ENCODE peak calls at places on chromosomes 3 and 15, in five cellular contexts. Q is fibroblast of lung; D is heart right ventricle; S is esophagus muscularis mucosa; B is CD8-positive, alpha-beta memory T cell. O is an unnamed sample. For H3K4me1, the result is how much of the 10 kb centered on the place peaks cover.

GRCh38 chr3:24493951-24494615 is 567 bp downstream of the THRB start:
- DNase-seq in D (peak), B (no peak), S (no peak), Q (peak), O (no peak)

GRCh38 chr15:39580630-39581500 is at the start of gene THBS1:
- DNase-seq in Q (peak), S (peak), B (peak), D (peak), O (no peak)

GRCh38 chr3:72187131-72187530 is 402.2 kb upstream of the PROK2 start:
- DNase-seq in B (no peak), D (no peak), S (no peak), Q (peak), O (no peak)

GRCh38 chr15:65985387-65985786 is 116.1 kb downstream of the RAB11A start:
- DNase-seq in Q (no peak), B (no peak), S (no peak), D (no peak), O (no peak)

GRCh38 chr3:23161308-23161707 is 41.8 kb upstream of the UBE2E2 start:
- DNase-seq in Q (no peak), B (no peak), D (no peak), S (no peak), O (no peak)

GRCh38 chr3:134857776-134858515 is 62.9 kb downstream of the EPHB1 start:
- DNase-seq in S (no peak), B (no peak), D (no peak), Q (no peak), O (no peak)

GRCh38 chr3:73786346-73786807 is 161.6 kb upstream of the PDZRN3 start:
- DNase-seq in B (no peak), D (peak), Q (peak), S (no peak), O (no peak)

GRCh38 chr3:171551296-171551695 is 91.1 kb upstream of the TNIK start:
- DNase-seq in Q (no peak), B (no peak), S (no peak), D (no peak), O (no peak)

GRCh38 chr15:73951591-73951990 is 25.3 kb downstream of the LOXL1 start:
- DNase-seq in D (no peak), Q (no peak), B (no peak), S (no peak), O (no peak)

GRCh38 chr15:101308604-101309435 is 13.8 kb upstream of the SNRPA1 start:
- DNase-seq in D (no peak), S (no peak), B (no peak), Q (no peak), O (no peak)

GRCh38 chr3:23999012-23999641 is 54.0 kb downstream of the NR1D2 start:
- DNase-seq in S (no peak), B (peak), Q (peak), D (peak), O (peak)

GRCh38 chr3:182692685-182693084 is 100.6 kb upstream of the ATP11B start:
- DNase-seq in S (no peak), B (no peak), D (no peak), Q (no peak), O (no peak)

GRCh38 chr15:26503998-26504397 is 268.9 kb downstream of the GABRB3 start:
- DNase-seq in Q (no peak), B (no peak), D (no peak), S (no peak), O (no peak)

GRCh38 chr3:57688291-57688690 is 4.6 kb downstream of the DENND6A start:
- DNase-seq in S (no peak), B (no peak), Q (no peak), D (no peak), O (no peak)

GRCh38 chr15:32905481-32905880 is 187.7 kb downstream of the GREM1 start:
- DNase-seq in Q (no peak), D (no peak), S (no peak), B (no peak), O (no peak)

GRCh38 chr3:104779324-104779723 is 587.4 kb upstream of the ALCAM start:
- DNase-seq in S (no peak), Q (no peak), B (no peak), D (no peak), O (no peak)

GRCh38 chr15:81950841-81951414 is 94.9 kb downstream of the MEX3B start:
- DNase-seq in S (no peak), D (no peak), Q (no peak), B (no peak), O (no peak)

GRCh38 chr3:164897335-164897734 is 181.0 kb downstream of the SI start:
- DNase-seq in S (no peak), D (no peak), Q (no peak), B (no peak), O (no peak)

GRCh38 chr3:56131976-56132590 is 336.2 kb downstream of the ERC2 start:
- DNase-seq in S (no peak), Q (peak), D (no peak), B (no peak), O (no peak)

GRCh38 chr3:138694287-138695007 is 85.9 kb downstream of the FAIM start:
- DNase-seq in D (no peak), S (no peak), B (no peak), Q (peak), O (no peak)

GRCh38 chr15:100596792-100597191 is 5.2 kb downstream of the LINS1 start:
- DNase-seq in B (peak), Q (no peak), S (no peak), D (peak), O (peak)

GRCh38 chr15:46442196-46442595 is 807.4 kb downstream of the SQOR start:
- DNase-seq in D (no peak), B (no peak), Q (peak), S (no peak), O (no peak)

GRCh38 chr3:139654637-139655365 is 23.0 kb downstream of the NMNAT3 start:
- DNase-seq in D (no peak), S (no peak), Q (no peak), B (no peak), O (no peak)

GRCh38 chr3:12553921-12554391 is 2.9 kb upstream of the MKRN2 start:
- DNase-seq in B (no peak), Q (peak), S (no peak), D (no peak), O (peak)

GRCh38 chr15:48865387-48866079 is 12.4 kb upstream of the EID1 start:
- DNase-seq in B (no peak), Q (peak), S (no peak), D (no peak), O (no peak)

GRCh38 chr3:114756506-114757279 is 390.4 kb downstream of the ZBTB20 start:
- DNase-seq in Q (peak), B (no peak), S (no peak), D (peak), O (no peak)

GRCh38 chr15:86089422-86089821 is 9.8 kb downstream of the AGBL1 start:
- DNase-seq in S (no peak), D (no peak), B (no peak), Q (no peak), O (no peak)

GRCh38 chr15:67948215-67948614 is 105.9 kb upstream of the PIAS1 start:
- DNase-seq in Q (no peak), D (no peak), S (no peak), B (no peak), O (no peak)

GRCh38 chr3:47475029-47475569 is 642 bp downstream of the SCAP start:
- DNase-seq in Q (peak), B (no peak), D (no peak), S (no peak), O (no peak)

GRCh38 chr15:88440021-88440420 is 27.2 kb downstream of the MRPL46 start:
- DNase-seq in D (no peak), S (peak), Q (peak), B (no peak), O (no peak)

GRCh38 chr3:154301556-154301955 is 22.7 kb downstream of the DHX36 start:
- DNase-seq in D (no peak), Q (no peak), B (no peak), S (no peak), O (no peak)

GRCh38 chr15:70766597-70766996 is 3.2 kb upstream of the UACA start:
- DNase-seq in D (no peak), B (no peak), S (no peak), Q (no peak), O (no peak)

GRCh38 chr15:78637776-78638435 is 3.1 kb downstream of the CHRNB4 start:
- DNase-seq in D (no peak), Q (no peak), S (no peak), B (no peak), O (no peak)

GRCh38 chr3:162719684-162720341 is 1223.2 kb downstream of the OTOL1 start:
- DNase-seq in D (no peak), Q (peak), S (no peak), B (no peak), O (no peak)

GRCh38 chr15:80972276-80972675 is 17.3 kb downstream of the MESD start:
- DNase-seq in B (no peak), D (no peak), Q (no peak), S (no peak), O (no peak)

GRCh38 chr15:44490628-44491027 is 46.3 kb upstream of the EIF3J start:
- DNase-seq in Q (no peak), D (no peak), B (no peak), S (no peak), O (no peak)

GRCh38 chr3:189714991-189715961 is 84.1 kb downstream of the TP63 start:
- DNase-seq in B (no peak), Q (peak), S (no peak), D (no peak), O (no peak)

GRCh38 chr3:171959532-171960044 is 79.8 kb upstream of the FNDC3B start:
- DNase-seq in D (no peak), S (no peak), Q (no peak), B (no peak), O (no peak)

DNA sequence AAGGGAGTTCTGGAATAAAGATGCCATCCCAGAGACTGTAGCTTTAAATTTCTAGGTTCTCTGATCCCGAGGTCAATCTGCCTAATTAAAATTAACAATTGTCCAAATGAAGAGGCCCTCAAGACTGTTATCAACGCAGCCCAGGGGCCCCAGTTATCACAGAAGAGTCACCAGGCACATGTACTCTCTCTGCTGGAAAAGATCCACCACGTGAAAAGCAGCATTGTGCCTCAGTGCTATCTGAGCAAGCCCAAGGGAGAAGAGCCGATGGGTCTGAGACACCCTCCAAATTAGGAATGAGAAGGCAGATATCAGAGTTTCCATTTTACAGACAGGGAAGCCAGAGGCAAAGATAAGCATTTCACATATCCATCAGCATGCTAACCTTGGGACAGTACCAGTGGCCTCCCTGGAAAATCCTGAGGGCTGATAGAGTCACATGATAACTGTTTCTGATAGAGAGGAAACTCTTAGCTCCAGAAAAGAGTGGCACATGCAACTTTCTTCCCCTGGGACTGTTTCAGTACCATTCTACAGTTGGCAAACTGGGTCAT is 55.5 kb downstream of the ITGB5 start:
- DNase-seq in D (no peak), S (no peak), Q (no peak), B (no peak), O (no peak)
- H3K27ac ChIP-seq in D (no peak), S (peak), Q (peak), B (no peak), O (no peak)

GRCh38 chr3:51680663-51681230 is 9.7 kb downstream of the TEX264 start:
- DNase-seq in S (no peak), Q (no peak), D (no peak), B (no peak), O (no peak)

GRCh38 chr3:51682079-51682478 is 11.0 kb downstream of the TEX264 start:
- DNase-seq in D (peak), Q (peak), S (peak), B (peak), O (peak)

GRCh38 chr3:51680196-51680595 is 9.1 kb downstream of the TEX264 start:
- DNase-seq in Q (no peak), D (no peak), B (no peak), S (no peak), O (no peak)

GRCh38 chr3:51682526-51682925 is 11.5 kb downstream of the TEX264 start:
- DNase-seq in D (no peak), B (no peak), Q (no peak), S (no peak), O (no peak)

DNA sequence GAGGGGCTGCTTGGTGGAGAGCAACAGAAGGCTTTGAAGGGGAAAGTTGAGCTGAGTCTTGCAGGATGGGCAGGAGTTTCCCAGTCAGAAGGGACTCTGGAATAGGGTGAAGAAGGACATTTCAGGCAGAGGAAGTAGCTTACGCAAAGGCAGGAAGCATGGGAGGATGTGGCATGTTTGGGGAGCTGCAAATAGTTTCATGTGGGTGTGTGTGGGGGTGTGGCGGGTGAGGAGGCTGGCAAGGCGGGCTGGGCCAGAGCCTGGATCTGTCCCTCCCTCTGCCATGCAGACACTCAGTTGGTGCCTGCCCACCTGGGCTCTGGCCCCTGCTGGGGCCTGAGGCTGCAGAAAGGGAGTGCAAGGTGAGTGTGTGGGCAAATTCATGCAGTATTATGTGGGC is 10.4 kb downstream of the TEX264 start:
- DNase-seq in Q (no peak), D (peak), B (peak), S (no peak), O (peak)
- H3K4me1 ChIP-seq in Q (under half), D (half or more), B (half or more), S (half or more), O (half or more)

GRCh38 chr3:52050571-52050970 is 5.8 kb downstream of the DUSP7 start:
- DNase-seq in B (no peak), S (no peak), D (no peak), Q (no peak), O (no peak)

GRCh38 chr3:52052831-52053306 is 3.5 kb downstream of the DUSP7 start:
- DNase-seq in D (peak), S (peak), Q (peak), B (peak), O (peak)

GRCh38 chr3:52053307-52054304 is 2.8 kb downstream of the DUSP7 start:
- DNase-seq in S (no peak), Q (no peak), D (peak), B (peak), O (peak)

GRCh38 chr3:52049503-52049902 is 6.9 kb downstream of the DUSP7 start:
- DNase-seq in B (no peak), Q (no peak), S (no peak), D (no peak), O (no peak)

GRCh38 chr3:52051444-52051843 is 4.9 kb downstream of the DUSP7 start:
- DNase-seq in Q (no peak), B (no peak), S (no peak), D (no peak), O (no peak)
- H3K4me3 ChIP-seq in Q (no peak), B (peak), S (no peak), D (no peak), O (peak)

DNA sequence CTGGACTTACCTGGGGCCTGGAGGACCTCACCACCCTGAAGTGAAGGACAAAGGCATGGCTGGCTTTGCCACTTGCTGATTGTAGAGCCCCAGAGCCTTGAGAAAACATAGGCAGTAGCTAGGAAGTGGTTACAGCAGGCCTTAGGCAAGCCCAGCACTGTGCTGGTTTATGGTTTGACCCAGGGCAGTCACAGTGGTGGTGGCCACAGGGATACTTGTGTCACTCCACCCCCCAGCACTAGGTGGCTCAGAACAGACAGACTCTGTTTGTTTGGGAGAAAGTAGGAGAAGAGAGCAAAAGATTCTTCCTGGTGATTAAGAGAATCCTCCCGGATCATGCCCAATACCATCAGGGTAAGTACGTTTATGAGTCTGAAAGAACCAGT is 13.2 kb upstream of the COL8A1 start:
- DNase-seq in Q (no peak), B (no peak), D (no peak), S (no peak), O (no peak)
- H3K27ac ChIP-seq in Q (no peak), B (no peak), D (no peak), S (no peak), O (no peak)

GRCh38 chr3:4981160-4981687 is 2.0 kb downstream of the BHLHE40 start:
- DNase-seq in B (no peak), D (no peak), Q (peak), S (no peak), O (no peak)
- H3K4me1 ChIP-seq in B (half or more), D (under half), Q (under half), S (half or more), O (under half)

DNA sequence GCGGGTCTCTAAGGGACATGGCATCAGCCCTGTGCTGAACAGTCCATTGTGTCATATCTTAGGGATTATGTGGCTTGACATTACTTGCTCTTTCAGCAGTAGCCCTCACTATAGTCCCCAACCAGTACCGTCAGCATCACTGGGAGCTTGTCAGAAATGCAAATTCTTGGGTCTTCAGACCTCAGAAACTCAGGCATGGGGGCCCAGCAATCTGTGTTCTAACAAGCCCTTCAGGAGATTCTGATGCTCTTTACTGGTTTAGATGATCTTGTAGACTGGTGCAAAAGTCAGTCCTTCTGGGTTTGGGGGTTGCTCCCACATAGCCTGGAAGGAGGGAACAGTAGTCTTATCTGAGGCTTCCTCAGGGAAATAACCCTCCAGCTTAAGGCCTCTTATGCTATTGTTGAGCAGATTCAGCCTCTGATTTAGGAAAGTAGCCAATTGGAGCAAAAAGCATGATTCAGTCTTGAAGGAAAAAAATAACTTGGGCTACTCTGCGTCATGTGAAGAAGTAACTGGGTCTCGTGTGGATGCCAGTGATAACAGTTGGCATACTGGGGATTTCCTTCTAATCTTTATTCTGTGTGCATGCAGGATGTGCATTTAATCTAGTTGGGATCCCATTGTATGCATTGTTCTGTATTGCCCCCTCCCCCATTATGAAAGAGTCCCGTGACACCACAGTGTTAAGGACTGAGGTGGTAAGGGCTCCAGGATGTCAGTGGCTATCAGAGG is 38.9 kb upstream of the TRAK1 start:
- DNase-seq in D (no peak), Q (peak), S (no peak), B (no peak), O (no peak)
- H3K4me3 ChIP-seq in D (no peak), Q (no peak), S (no peak), B (no peak), O (no peak)

GRCh38 chr15:28013976-28014375 is 85.1 kb downstream of the OCA2 start:
- DNase-seq in B (no peak), Q (no peak), D (no peak), S (no peak), O (no peak)
- H3K27ac ChIP-seq in B (no peak), Q (no peak), D (no peak), S (no peak), O (no peak)

GRCh38 chr15:63490345-63491034 is 13.9 kb upstream of the USP3 start:
- DNase-seq in D (no peak), Q (no peak), B (no peak), S (no peak), O (no peak)

GRCh38 chr15:63489352-63489751 is 15.0 kb upstream of the USP3 start:
- DNase-seq in Q (no peak), D (no peak), S (no peak), B (no peak), O (no peak)

GRCh38 chr15:63491116-63491817 is 13.1 kb upstream of the USP3 start:
- DNase-seq in D (no peak), B (no peak), S (no peak), Q (no peak), O (no peak)

GRCh38 chr15:63487076-63487757 is 17.2 kb upstream of the USP3 start:
- DNase-seq in D (peak), B (peak), Q (peak), S (peak), O (peak)

GRCh38 chr15:63488432-63488910 is 15.9 kb upstream of the USP3 start:
- DNase-seq in B (no peak), S (no peak), Q (no peak), D (no peak), O (no peak)
- H3K4me1 ChIP-seq in B (half or more), S (under half), Q (under half), D (under half), O (under half)

GRCh38 chr3:149376728-149377407 is 581 bp downstream of the TM4SF1 start:
- DNase-seq in B (no peak), S (no peak), D (peak), Q (peak), O (no peak)
- H3K4me3 ChIP-seq in B (no peak), S (peak), D (peak), Q (peak), O (no peak)

GRCh38 chr3:111727843-111728565 is 131.1 kb upstream of the PHLDB2 start:
- DNase-seq in B (no peak), Q (no peak), D (no peak), S (peak), O (no peak)

GRCh38 chr3:111732248-111732879 is 126.7 kb upstream of the PHLDB2 start:
- DNase-seq in D (no peak), Q (no peak), B (no peak), S (peak), O (no peak)

GRCh38 chr3:111729087-111729846 is 129.8 kb upstream of the PHLDB2 start:
- DNase-seq in B (no peak), S (peak), Q (peak), D (peak), O (no peak)

GRCh38 chr3:111728566-111728935 is 130.5 kb upstream of the PHLDB2 start:
- DNase-seq in D (no peak), Q (no peak), S (no peak), B (no peak), O (no peak)

GRCh38 chr3:111730143-111730542 is 128.9 kb upstream of the PHLDB2 start:
- DNase-seq in D (no peak), S (no peak), Q (no peak), B (no peak), O (no peak)
- H3K27ac ChIP-seq in D (no peak), S (peak), Q (no peak), B (no peak), O (no peak)